ENCODE peak calls at places on chromosome 11, in six cellular contexts. A is A549, O is H1, S is esophagus muscularis mucosa, I is SK-N-SH, B is tibial nerve. E is an unnamed sample.

GRCh38 chr11:94776351-94777321 is 8.5 kb downstream of the AMOTL1 start:
- DNase-seq in A (peak), S (no peak), B (no peak), O (no peak), I (no peak), E (no peak)

GRCh38 chr11:41051919-41052630 is 407.4 kb downstream of the LRRC4C start:
- DNase-seq in B (no peak), I (no peak), S (no peak), A (no peak), O (no peak), E (no peak)

GRCh38 chr11:84899740-84900139 is 727.4 kb downstream of the DLG2 start:
- DNase-seq in I (no peak), S (no peak), B (no peak), O (no peak), A (peak), E (no peak)

GRCh38 chr11:68282141-68282860 is 10.5 kb upstream of the C11orf24 start:
- DNase-seq in O (no peak), A (no peak), S (no peak), I (no peak), B (no peak), E (no peak)

GRCh38 chr11:78797559-78797958 is 222.9 kb upstream of the NARS2 start:
- DNase-seq in B (no peak), O (no peak), S (no peak), I (no peak), A (no peak), E (no peak)

GRCh38 chr11:46345131-46345597 is 2.1 kb upstream of the DGKZ start:
- DNase-seq in I (no peak), B (no peak), A (no peak), S (no peak), O (no peak), E (peak)

GRCh38 chr11:19814421-19814820 is 101.8 kb downstream of the NAV2 start:
- DNase-seq in S (no peak), I (no peak), O (no peak), B (no peak), A (no peak), E (no peak)

GRCh38 chr11:104916442-104916841 is 18.2 kb upstream of the CASP12 start:
- DNase-seq in A (no peak), I (no peak), O (no peak), B (no peak), S (no peak), E (no peak)

GRCh38 chr11:108584973-108585372 is 8.6 kb downstream of the EXPH5 start:
- DNase-seq in O (no peak), I (no peak), S (no peak), B (no peak), A (no peak), E (no peak)

GRCh38 chr11:71456831-71457230 is 3.8 kb downstream of the NADSYN1 start:
- DNase-seq in I (no peak), B (no peak), O (no peak), S (no peak), A (no peak), E (no peak)

GRCh38 chr11:71453911-71454304 is 905 bp downstream of the NADSYN1 start:
- DNase-seq in B (no peak), O (no peak), S (no peak), A (no peak), I (no peak), E (no peak)

GRCh38 chr11:71458146-71459070 is 5.4 kb downstream of the NADSYN1 start:
- DNase-seq in O (no peak), B (no peak), S (no peak), I (no peak), A (no peak), E (no peak)

GRCh38 chr11:71454470-71455113 is 1.6 kb downstream of the NADSYN1 start:
- DNase-seq in S (no peak), I (no peak), O (no peak), B (no peak), A (no peak), E (peak)

DNA sequence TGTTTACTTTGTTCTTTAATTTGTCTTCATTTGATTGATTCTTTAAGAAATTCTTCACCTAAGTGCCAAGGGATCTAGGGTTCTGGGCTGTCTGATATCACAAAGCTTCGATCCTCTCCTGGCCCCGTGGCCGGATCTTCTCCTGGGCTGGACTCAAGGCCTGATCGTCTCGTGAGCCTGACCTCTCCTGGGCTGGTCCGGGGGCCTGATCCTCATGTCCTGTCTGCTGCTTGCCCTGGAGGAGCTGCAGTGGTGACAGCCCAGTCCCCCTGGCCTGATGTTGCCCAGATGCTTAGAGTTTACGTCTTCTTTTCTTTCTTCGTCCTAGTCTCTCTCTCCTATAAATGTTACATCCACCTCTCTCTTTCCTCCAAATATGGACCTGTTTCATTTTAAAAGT is 3.3 kb downstream of the NADSYN1 start:
- DNase-seq in S (no peak), A (no peak), I (no peak), B (no peak), O (no peak), E (no peak)
- TF ChIP-seq EP300 in S (no peak), A (no peak), I (no peak), B (no peak), O (no peak), E (no peak)

GRCh38 chr11:124172076-124172475 is 11.1 kb upstream of the OR10D3 start:
- DNase-seq in O (no peak), B (no peak), A (no peak), S (no peak), I (no peak), E (no peak)
- TF ChIP-seq EP300 in O (no peak), B (no peak), A (no peak), S (no peak), I (no peak), E (no peak)

GRCh38 chr11:44575288-44575672 is 9.8 kb downstream of the CD82 start:
- DNase-seq in O (no peak), A (no peak), S (no peak), I (peak), B (no peak), E (no peak)

GRCh38 chr11:44572884-44573283 is 7.4 kb downstream of the CD82 start:
- DNase-seq in A (no peak), I (peak), O (no peak), S (no peak), B (no peak), E (no peak)

GRCh38 chr11:44573333-44573732 is 7.9 kb downstream of the CD82 start:
- DNase-seq in I (no peak), S (no peak), O (no peak), A (no peak), B (no peak), E (no peak)

GRCh38 chr11:44575962-44576361 is 10.5 kb downstream of the CD82 start:
- DNase-seq in I (no peak), B (no peak), S (no peak), A (no peak), O (no peak), E (no peak)

DNA sequence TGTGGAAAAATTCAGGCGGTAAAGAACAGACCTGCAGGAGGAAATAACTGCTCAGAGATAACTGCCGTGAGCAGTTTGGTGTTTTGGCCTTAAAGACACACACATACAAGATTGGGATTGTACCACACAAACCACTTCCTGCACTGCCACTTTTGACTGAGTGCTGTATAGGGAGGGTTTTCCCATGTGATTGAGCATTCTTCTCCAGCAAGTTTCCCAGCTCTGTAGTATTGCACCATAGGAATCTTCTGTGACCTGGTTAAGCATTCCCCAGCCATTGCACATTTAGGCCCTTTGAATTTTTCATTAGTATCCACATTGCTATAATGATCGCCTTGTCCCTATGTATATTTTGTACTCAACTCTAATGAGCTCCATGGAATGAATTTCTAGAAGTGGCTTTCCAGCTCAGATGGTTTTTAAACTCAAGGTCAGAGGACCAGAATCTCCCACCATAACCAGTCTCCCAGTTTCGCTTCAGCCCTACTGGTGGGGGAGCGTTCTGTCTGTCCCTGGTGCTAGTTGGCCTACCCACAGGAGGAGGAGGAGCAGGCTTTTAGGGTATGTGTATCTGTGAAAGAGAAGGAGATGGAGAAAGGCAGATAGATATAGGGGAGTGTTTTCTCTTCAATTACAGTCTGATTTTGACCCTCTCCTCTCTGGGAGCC is 9.3 kb downstream of the CD82 start:
- DNase-seq in B (no peak), I (peak), S (no peak), A (no peak), O (no peak), E (no peak)
- TF ChIP-seq EP300 in B (no peak), I (no peak), S (no peak), A (no peak), O (no peak), E (no peak)

GRCh38 chr11:8917157-8917820 is 6.3 kb downstream of the AKIP1 start:
- DNase-seq in S (no peak), B (no peak), A (no peak), O (no peak), I (no peak), E (no peak)

GRCh38 chr11:8910662-8911039 is 338 bp upstream of the AKIP1 start:
- DNase-seq in I (no peak), S (no peak), O (no peak), A (no peak), B (no peak), E (no peak)

GRCh38 chr11:8914661-8915018 is 3.7 kb downstream of the AKIP1 start:
- DNase-seq in A (no peak), O (no peak), S (no peak), I (no peak), B (no peak), E (no peak)

GRCh38 chr11:8911040-8911823 is at the start of gene AKIP1:
- DNase-seq in A (peak), B (peak), O (peak), S (peak), I (peak), E (peak)

DNA sequence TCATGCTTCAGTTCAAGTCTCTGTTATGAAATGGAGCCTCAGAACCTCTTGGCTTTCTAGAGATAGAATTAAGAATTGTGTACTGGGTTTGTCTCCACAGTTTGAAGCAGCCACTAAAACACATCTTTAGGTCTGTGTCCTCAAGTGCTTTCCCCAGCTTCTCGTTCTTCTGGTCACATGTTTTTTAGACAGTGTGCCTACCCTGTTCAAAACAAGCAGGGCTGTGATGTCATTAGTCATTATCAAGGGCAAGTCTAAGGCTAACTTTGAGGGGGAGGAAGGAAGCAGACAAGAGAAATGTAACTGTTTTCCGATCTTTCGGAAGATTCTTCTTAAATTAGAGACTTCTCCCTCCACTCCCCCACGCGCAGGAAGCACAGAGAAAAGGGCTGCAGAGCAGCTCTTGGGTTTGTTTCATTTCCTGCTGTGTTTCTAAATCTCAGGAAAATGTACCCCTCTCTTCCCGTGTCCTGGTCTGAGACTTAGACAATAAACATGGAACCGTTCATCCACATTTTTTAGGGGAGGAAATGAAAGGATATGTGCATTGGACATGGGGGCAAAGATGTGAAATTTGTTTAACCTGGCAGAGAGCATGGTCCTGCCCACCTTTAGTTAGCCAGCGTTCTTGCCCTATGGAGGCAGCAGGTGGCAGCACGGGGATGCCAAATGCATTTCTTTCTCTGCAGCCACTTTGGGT is 3.1 kb downstream of the AKIP1 start:
- DNase-seq in O (no peak), B (no peak), A (peak), I (peak), S (no peak), E (peak)
- TF ChIP-seq EP300 in O (no peak), B (peak), A (no peak), I (no peak), S (no peak), E (no peak)

DNA sequence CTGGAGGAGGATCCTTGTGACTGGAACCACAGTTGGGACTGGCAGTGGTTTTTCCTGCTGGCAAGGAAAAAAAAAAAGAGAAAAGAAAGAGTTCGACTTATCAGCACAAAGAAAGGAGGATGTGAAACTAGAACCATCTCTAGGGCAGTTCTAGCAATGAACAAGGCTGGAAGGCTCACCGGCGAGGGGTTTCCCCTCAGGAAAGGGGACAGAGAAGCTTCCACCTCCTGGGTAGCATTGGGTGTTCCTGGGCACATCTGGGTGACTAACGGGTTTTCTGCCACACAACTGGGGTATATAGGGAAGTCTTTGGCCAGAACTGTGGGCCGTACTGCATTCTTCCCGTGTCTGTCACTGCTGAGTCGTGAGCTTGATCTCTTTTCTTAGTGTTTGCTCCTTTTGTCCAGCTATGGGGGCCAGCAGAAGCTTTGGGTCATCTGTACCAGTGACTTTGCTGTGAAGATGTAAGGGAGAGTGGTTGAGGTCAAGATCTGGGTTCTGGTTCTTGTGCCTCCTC is 109.4 kb upstream of the OR4B1 start:
- DNase-seq in S (peak), A (no peak), I (no peak), O (no peak), B (no peak), E (peak)
- TF ChIP-seq EP300 in S (no peak), A (no peak), I (no peak), O (no peak), B (no peak), E (no peak)

GRCh38 chr11:65363770-65364169 is 9.2 kb downstream of the TIGD3 start:
- DNase-seq in I (no peak), S (no peak), O (no peak), A (no peak), B (no peak), E (no peak)

GRCh38 chr11:65357856-65358356 is 3.4 kb downstream of the TIGD3 start:
- DNase-seq in S (no peak), B (no peak), I (no peak), O (no peak), A (no peak), E (no peak)

GRCh38 chr11:65366340-65366773 is 11.8 kb downstream of the TIGD3 start:
- DNase-seq in A (peak), B (no peak), I (peak), S (no peak), O (no peak), E (peak)

GRCh38 chr11:65362966-65363365 is 8.4 kb downstream of the TIGD3 start:
- DNase-seq in A (no peak), B (no peak), I (no peak), S (no peak), O (no peak), E (no peak)

GRCh38 chr11:65362320-65362931 is 7.9 kb downstream of the TIGD3 start:
- DNase-seq in A (no peak), O (no peak), S (no peak), I (no peak), B (no peak), E (peak)
- TF ChIP-seq EP300 in A (no peak), O (no peak), S (no peak), I (no peak), B (no peak), E (no peak)

DNA sequence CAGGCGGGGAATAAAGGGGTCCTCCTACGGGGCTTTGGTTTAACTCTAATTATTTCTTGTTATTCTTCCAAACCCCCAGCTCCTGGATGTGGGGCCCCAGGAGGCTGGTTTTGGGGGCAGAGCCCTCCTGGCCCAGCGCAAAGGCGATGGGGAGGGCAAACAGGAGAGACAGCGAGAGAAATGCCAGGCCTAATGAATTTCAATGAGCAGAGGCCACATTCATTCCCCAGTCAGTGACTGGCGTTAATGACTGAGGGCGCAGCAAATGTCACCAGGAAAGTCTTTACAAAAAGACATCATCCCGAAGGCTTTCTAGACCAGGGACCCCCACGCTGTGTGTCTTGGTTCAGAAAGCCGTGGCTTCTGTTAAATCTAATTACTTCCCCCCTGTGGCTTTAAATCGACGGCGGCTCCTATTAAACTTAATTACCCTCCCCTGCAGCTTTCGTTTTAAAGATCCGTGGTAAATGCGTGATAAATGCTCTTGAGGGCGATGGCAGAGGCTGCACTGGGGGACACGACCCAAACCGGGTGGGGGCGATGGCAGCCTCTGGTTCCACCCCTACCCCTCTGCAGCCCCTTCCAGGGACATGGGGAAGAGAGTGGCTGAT is 1.5 kb upstream of the FGF19 start:
- DNase-seq in S (no peak), O (no peak), B (no peak), I (peak), A (no peak), E (no peak)
- TF ChIP-seq EP300 in S (no peak), O (no peak), B (no peak), I (no peak), A (no peak), E (no peak)